ENCODE peak calls at places on chromosomes 3 and 15, in six cellular contexts. K is choroid plexus epithelial cell, U is WTC11, S is T-helper 17 cell, Q is breast epithelium, W is fibroblast of pulmonary artery. E is an unnamed sample.

GRCh38 chr15:65060641-65061397 is 7.0 kb downstream of the RASL12 start:
- DNase-seq in K (no peak), U (no peak), S (no peak), Q (no peak), W (no peak), E (no peak)

GRCh38 chr15:35583863-35584528 is 38.0 kb upstream of the DPH6 start:
- DNase-seq in K (peak), U (no peak), S (no peak), Q (no peak), W (peak), E (no peak)

GRCh38 chr3:197343656-197344408 is 45.4 kb upstream of the DLG1 start:
- DNase-seq in K (no peak), U (no peak), S (no peak), Q (no peak), W (peak), E (no peak)

GRCh38 chr15:48392356-48392755 is 61.1 kb downstream of the DUT start:
- DNase-seq in K (peak), U (no peak), S (no peak), Q (no peak), W (peak), E (no peak)

GRCh38 chr15:77874071-77874470 is 203.4 kb downstream of the TBC1D2B start:
- DNase-seq in K (no peak), U (no peak), S (no peak), Q (no peak), W (no peak), E (no peak)

GRCh38 chr3:188434594-188434993 is 280.6 kb downstream of the LPP start:
- DNase-seq in K (no peak), U (no peak), S (no peak), Q (no peak), W (no peak), E (no peak)

GRCh38 chr3:111729087-111729846 is 129.8 kb upstream of the PHLDB2 start:
- DNase-seq in K (peak), U (no peak), S (no peak), Q (no peak), W (peak), E (no peak)

GRCh38 chr15:73683624-73684536 is at the start of gene CD276:
- DNase-seq in K (peak), U (peak), S (no peak), Q (peak), W (peak), E (no peak)

GRCh38 chr3:159513867-159514380 is 474.7 kb upstream of the IL12A start:
- DNase-seq in K (no peak), U (no peak), S (no peak), Q (no peak), W (no peak), E (no peak)

GRCh38 chr3:144963810-144964209 is 992.2 kb downstream of the DIPK2A start:
- DNase-seq in K (no peak), U (no peak), S (no peak), Q (no peak), W (no peak), E (no peak)

GRCh38 chr15:68209735-68210408 is 4.7 kb upstream of the CALML4 start:
- DNase-seq in K (no peak), U (no peak), S (no peak), Q (peak), W (no peak), E (no peak)

GRCh38 chr3:108862865-108863798 is 40.5 kb downstream of the TRAT1 start:
- DNase-seq in K (peak), U (no peak), S (no peak), Q (no peak), W (peak), E (no peak)

GRCh38 chr3:135169651-135170050 is 374.6 kb downstream of the EPHB1 start:
- DNase-seq in K (no peak), U (no peak), S (no peak), Q (no peak), W (no peak), E (no peak)

GRCh38 chr3:195123196-195123805 is 147.7 kb downstream of the XXYLT1 start:
- DNase-seq in K (no peak), U (peak), S (no peak), Q (no peak), W (no peak), E (no peak)

GRCh38 chr3:11706604-11707003 is 62.9 kb upstream of the VGLL4 start:
- DNase-seq in K (no peak), U (no peak), S (no peak), Q (no peak), W (no peak), E (no peak)

GRCh38 chr3:69761896-69762789 is 22.9 kb downstream of the MITF start:
- DNase-seq in K (peak), U (no peak), S (no peak), Q (no peak), W (peak), E (no peak)

GRCh38 chr3:192444096-192444790 is 283.1 kb downstream of the FGF12 start:
- DNase-seq in K (peak), U (peak), S (peak), Q (peak), W (peak), E (peak)

GRCh38 chr15:100667405-100668320 is 65.3 kb downstream of the ASB7 start:
- DNase-seq in K (no peak), U (no peak), S (no peak), Q (no peak), W (no peak), E (no peak)

GRCh38 chr3:171959532-171960044 is 79.8 kb upstream of the FNDC3B start:
- DNase-seq in K (no peak), U (no peak), S (no peak), Q (no peak), W (no peak), E (no peak)

GRCh38 chr15:46442901-46443590 is 808.2 kb downstream of the SQOR start:
- DNase-seq in K (no peak), U (no peak), S (no peak), Q (no peak), W (peak), E (no peak)